ENCODE peak calls at places on chromosomes 16 and 17, in five cellular contexts. F is RWPE2, Y is IMR-90, C is Peyer's patch, D is PC-9. U is an unnamed sample.

GRCh38 chr17:40354191-40355122 is 10.1 kb downstream of the GJD3 start:
- DNase-seq in F (no peak), Y (no peak), C (no peak), D (no peak), U (no peak)

GRCh38 chr17:72822358-72823023 is 270.0 kb downstream of the SLC39A11 start:
- DNase-seq in F (no peak), Y (no peak), C (no peak), D (peak), U (no peak)

GRCh38 chr17:17056167-17056562 is 13.9 kb downstream of the MPRIP start:
- DNase-seq in F (no peak), Y (no peak), C (no peak), D (no peak), U (no peak)

GRCh38 chr17:41212524-41213169 is 13.8 kb upstream of the KRTAP9-2 start:
- DNase-seq in F (no peak), Y (no peak), C (peak), D (peak), U (no peak)

GRCh38 chr16:67084345-67085028 is 25.3 kb upstream of the PHAF1 start:
- DNase-seq in F (no peak), Y (peak), C (no peak), D (no peak), U (no peak)

GRCh38 chr16:21650517-21650916 is 1.9 kb downstream of the IGSF6 start:
- DNase-seq in F (no peak), Y (no peak), C (no peak), D (no peak), U (no peak)

GRCh38 chr16:66271074-66272060 is 95.1 kb upstream of the CDH5 start:
- DNase-seq in F (peak), Y (no peak), C (no peak), D (peak), U (no peak)

GRCh38 chr16:49557070-49557446 is 183.5 kb downstream of the C16orf78 start:
- DNase-seq in F (no peak), Y (no peak), C (peak), D (no peak), U (no peak)

GRCh38 chr17:38425048-38425447 is 3.2 kb upstream of the ARHGAP23 start:
- DNase-seq in F (no peak), Y (no peak), C (no peak), D (no peak), U (no peak)

GRCh38 chr17:4480929-4481898 is 17.5 kb upstream of the SPNS2 start:
- DNase-seq in F (no peak), Y (no peak), C (peak), D (no peak), U (no peak)

GRCh38 chr17:43766413-43767052 is 7.9 kb upstream of the SOST start:
- DNase-seq in F (no peak), Y (peak), C (peak), D (peak), U (no peak)

GRCh38 chr17:11441004-11441403 is 157.3 kb upstream of the DNAH9 start:
- DNase-seq in F (no peak), Y (no peak), C (no peak), D (no peak), U (no peak)

GRCh38 chr17:77571562-77571981 is 386.9 kb upstream of the TNRC6C start:
- DNase-seq in F (no peak), Y (peak), C (no peak), D (no peak), U (no peak)

GRCh38 chr17:75191584-75191983 is 8.8 kb upstream of the SUMO2 start:
- DNase-seq in F (no peak), Y (peak), C (no peak), D (no peak), U (no peak)

GRCh38 chr17:27649929-27650328 is 18.9 kb downstream of the LGALS9 start:
- DNase-seq in F (no peak), Y (no peak), C (no peak), D (no peak), U (no peak)

GRCh38 chr16:58426095-58426494 is 33.8 kb downstream of the GINS3 start:
- DNase-seq in F (no peak), Y (no peak), C (no peak), D (no peak), U (no peak)

GRCh38 chr16:31453255-31454204 is 5.8 kb upstream of the ARMC5 start:
- DNase-seq in F (peak), Y (peak), C (peak), D (peak), U (no peak)

GRCh38 chr16:74752258-74752657 is 22.4 kb downstream of the FA2H start:
- DNase-seq in F (no peak), Y (no peak), C (peak), D (no peak), U (no peak)

GRCh38 chr17:60421273-60422161 is 772 bp upstream of the CHCT1 start:
- DNase-seq in F (no peak), Y (peak), C (peak), D (peak), U (peak)

GRCh38 chr17:75689441-75689873 is 22.3 kb downstream of the SAP30BP start:
- DNase-seq in F (peak), Y (no peak), C (peak), D (peak), U (peak)

GRCh38 chr16:85424260-85425060 is 188.7 kb upstream of the GSE1 start:
- DNase-seq in F (peak), Y (no peak), C (no peak), D (no peak), U (peak)

GRCh38 chr16:51431517-51432241 is 280.6 kb upstream of the SALL1 start:
- DNase-seq in F (peak), Y (peak), C (no peak), D (no peak), U (no peak)

GRCh38 chr16:12228607-12229499 is 252.3 kb downstream of the SNX29 start:
- DNase-seq in F (no peak), Y (peak), C (peak), D (peak), U (peak)

GRCh38 chr16:50400967-50401348 is 32.2 kb upstream of the BRD7 start:
- DNase-seq in F (no peak), Y (no peak), C (no peak), D (no peak), U (no peak)

GRCh38 chr17:63405741-63406261 is 40.3 kb downstream of the CYB561 start:
- DNase-seq in F (no peak), Y (peak), C (no peak), D (no peak), U (no peak)

GRCh38 chr16:6949240-6949639 is 383.4 kb upstream of the RBFOX1 start:
- DNase-seq in F (no peak), Y (no peak), C (no peak), D (no peak), U (no peak)

GRCh38 chr16:58177347-58177710 is 20.6 kb downstream of the CSNK2A2 start:
- DNase-seq in F (no peak), Y (no peak), C (no peak), D (no peak), U (no peak)

GRCh38 chr16:89658221-89658879 is 714 bp downstream of the SPATA33 start:
- DNase-seq in F (no peak), Y (no peak), C (no peak), D (no peak), U (no peak)

GRCh38 chr16:26464576-26465266 is 602.0 kb upstream of the C16orf82 start:
- DNase-seq in F (no peak), Y (no peak), C (no peak), D (no peak), U (no peak)
- TF ChIP-seq CTCF in F (no peak), Y (no peak), C (no peak), D (no peak), U (no peak)

GRCh38 chr16:3444032-3444388 is 530 bp downstream of the NAA60 start:
- DNase-seq in F (no peak), Y (peak), C (no peak), D (no peak), U (no peak)
- TF ChIP-seq CTCF in F (no peak), Y (no peak), C (no peak), D (no peak), U (no peak)

GRCh38 chr17:7351665-7352558 is at the start of gene KCTD11:
- DNase-seq in F (peak), Y (peak), C (peak), D (peak), U (peak)
- TF ChIP-seq CTCF in F (peak), Y (peak), C (peak), D (peak), U (no peak)

GRCh38 chr17:57084361-57084801 is 665 bp upstream of the AKAP1 start:
- DNase-seq in F (no peak), Y (peak), C (no peak), D (no peak), U (no peak)

GRCh38 chr17:57084802-57085447 is at the start of gene AKAP1:
- DNase-seq in F (peak), Y (peak), C (peak), D (peak), U (peak)

GRCh38 chr17:57086069-57086930 is 1.3 kb downstream of the AKAP1 start:
- DNase-seq in F (no peak), Y (peak), C (peak), D (peak), U (peak)

GRCh38 chr17:57088298-57088697 is 3.3 kb downstream of the AKAP1 start:
- DNase-seq in F (no peak), Y (no peak), C (no peak), D (no peak), U (no peak)

GRCh38 chr17:57085448-57086068 is 512 bp downstream of the AKAP1 start:
- DNase-seq in F (no peak), Y (peak), C (peak), D (peak), U (no peak)
- TF ChIP-seq CTCF in F (peak), Y (peak), C (no peak), D (no peak), U (no peak)

GRCh38 chr17:44947461-44948314 is at the start of gene KIF18B:
- DNase-seq in F (peak), Y (peak), C (peak), D (peak), U (peak)
- TF ChIP-seq CTCF in F (peak), Y (no peak), C (no peak), D (no peak), U (no peak)

GRCh38 chr16:81995651-81996050 is 15.6 kb downstream of the SDR42E1 start:
- DNase-seq in F (no peak), Y (peak), C (no peak), D (no peak), U (no peak)
- TF ChIP-seq CTCF in F (no peak), Y (no peak), C (no peak), D (no peak), U (no peak)